ENCODE peak calls at places on chromosomes 2 and 18, in four cellular contexts. K is spleen; N is cardiac fibroblast; Y is CD8-positive, alpha-beta T cell. R is an unnamed sample.

GRCh38 chr2:134917219-134917957 is 1.2 kb upstream of the CCNT2 start:
- DNase-seq in N (no peak), Y (peak), K (peak), R (no peak)

GRCh38 chr2:74513605-74514367 is 464 bp upstream of the TLX2 start:
- DNase-seq in Y (no peak), N (no peak), K (peak), R (no peak)

GRCh38 chr2:135029481-135030134 is 17.6 kb downstream of the MAP3K19 start:
- DNase-seq in N (no peak), K (no peak), Y (no peak), R (no peak)

GRCh38 chr2:38535745-38536506 is 66.8 kb downstream of the HNRNPLL start:
- DNase-seq in Y (peak), K (peak), N (peak), R (peak)

GRCh38 chr2:63692002-63692606 is 103.3 kb downstream of the MDH1 start:
- DNase-seq in N (peak), Y (no peak), K (no peak), R (peak)

GRCh38 chr2:164816046-164816445 is 25.6 kb downstream of the COBLL1 start:
- DNase-seq in Y (no peak), K (no peak), N (no peak), R (no peak)

GRCh38 chr2:197628043-197628500 is 47.3 kb downstream of the RFTN2 start:
- DNase-seq in Y (no peak), N (peak), K (no peak), R (no peak)

GRCh38 chr2:73290049-73290839 is 3.1 kb downstream of the EGR4 start:
- DNase-seq in N (peak), K (no peak), Y (peak), R (peak)

GRCh38 chr2:113273031-113273551 is 5.6 kb downstream of the PAX8 start:
- DNase-seq in Y (no peak), N (no peak), K (no peak), R (peak)

GRCh38 chr2:29657674-29658073 is 263.7 kb downstream of the ALK start:
- DNase-seq in N (no peak), Y (no peak), K (no peak), R (no peak)

GRCh38 chr2:235666240-235666781 is 172.5 kb downstream of the AGAP1 start:
- DNase-seq in K (no peak), Y (peak), N (peak), R (peak)

GRCh38 chr2:121285077-121285449 is at the start of gene TFCP2L1:
- DNase-seq in K (no peak), N (no peak), Y (no peak), R (no peak)

GRCh38 chr2:197024206-197024605 is 97.7 kb upstream of the PGAP1 start:
- DNase-seq in Y (no peak), N (no peak), K (no peak), R (no peak)

GRCh38 chr18:74519320-74520095 is 14.8 kb upstream of the CNDP1 start:
- DNase-seq in N (no peak), Y (no peak), K (peak), R (no peak)

GRCh38 chr18:11327656-11328055 is 178.3 kb upstream of the PIEZO2 start:
- DNase-seq in N (peak), K (no peak), Y (no peak), R (no peak)

GRCh38 chr2:192555740-192556139 is 361.0 kb upstream of the TMEFF2 start:
- DNase-seq in K (no peak), Y (no peak), N (no peak), R (no peak)

GRCh38 chr2:8435608-8436007 is 246.2 kb upstream of the ID2 start:
- DNase-seq in Y (no peak), N (no peak), K (no peak), R (no peak)

GRCh38 chr2:218829868-218830451 is 1.6 kb downstream of the PRKAG3 start:
- DNase-seq in Y (no peak), N (no peak), K (peak), R (no peak)

GRCh38 chr2:174662459-174662858 is 64.9 kb upstream of the WIPF1 start:
- DNase-seq in K (no peak), N (peak), Y (no peak), R (peak)

GRCh38 chr18:28032177-28032576 is 144.8 kb downstream of the CDH2 start:
- DNase-seq in N (peak), K (no peak), Y (no peak), R (no peak)

GRCh38 chr18:75132471-75132870 is 76.5 kb downstream of the PTGR3 start:
- DNase-seq in K (peak), N (no peak), Y (no peak), R (no peak)

GRCh38 chr18:54845788-54846187 is 17.5 kb downstream of the RAB27B start:
- DNase-seq in K (no peak), Y (no peak), N (peak), R (peak)

GRCh38 chr2:184556639-184557038 is 41.7 kb upstream of the ZNF804A start:
- DNase-seq in Y (no peak), K (no peak), N (no peak), R (no peak)

GRCh38 chr2:150716186-150716585 is 228.7 kb upstream of the RND3 start:
- DNase-seq in N (peak), Y (no peak), K (no peak), R (peak)

GRCh38 chr2:39855856-39856255 is 76.8 kb upstream of the THUMPD2 start:
- DNase-seq in K (no peak), N (no peak), Y (no peak), R (no peak)

GRCh38 chr2:168601739-168602138 is 145.7 kb downstream of the CERS6 start:
- DNase-seq in N (no peak), Y (no peak), K (no peak), R (peak)

GRCh38 chr2:12448846-12449480 is 267.8 kb upstream of the TRIB2 start:
- DNase-seq in N (peak), K (no peak), Y (no peak), R (no peak)

GRCh38 chr2:210913461-210913860 is 357.1 kb downstream of the CPS1 start:
- DNase-seq in N (no peak), K (no peak), Y (no peak), R (no peak)

GRCh38 chr2:234665304-234665703 is 168.4 kb upstream of the ARL4C start:
- DNase-seq in N (no peak), Y (no peak), K (no peak), R (no peak)

GRCh38 chr18:70985948-70986347 is 697.1 kb downstream of the SOCS6 start:
- DNase-seq in K (no peak), N (no peak), Y (no peak), R (no peak)

GRCh38 chr2:157443795-157444642 is at the start of gene CYTIP:
- DNase-seq in K (peak), N (no peak), Y (peak), R (no peak)

GRCh38 chr2:197969391-197969893 is 165.0 kb downstream of the PLCL1 start:
- DNase-seq in N (peak), K (no peak), Y (no peak), R (no peak)

GRCh38 chr2:186780701-186781316 is 68.2 kb downstream of the ZSWIM2 start:
- DNase-seq in Y (no peak), K (no peak), N (peak), R (peak)

GRCh38 chr2:73101626-73102256 is 11.0 kb downstream of the RAB11FIP5 start:
- DNase-seq in K (peak), N (peak), Y (no peak), R (no peak)

GRCh38 chr2:40512246-40512645 is 60.4 kb upstream of the SLC8A1 start:
- DNase-seq in Y (no peak), N (no peak), K (no peak), R (peak)

GRCh38 chr2:204681412-204681811 is 136.1 kb downstream of the PARD3B start:
- DNase-seq in N (peak), Y (no peak), K (no peak), R (peak)

GRCh38 chr2:15819576-15820282 is 120.6 kb upstream of the MYCN start:
- DNase-seq in K (no peak), N (no peak), Y (no peak), R (no peak)
- TF ChIP-seq CTCF in K (no peak), N (no peak), Y (no peak), R (no peak)

DNA sequence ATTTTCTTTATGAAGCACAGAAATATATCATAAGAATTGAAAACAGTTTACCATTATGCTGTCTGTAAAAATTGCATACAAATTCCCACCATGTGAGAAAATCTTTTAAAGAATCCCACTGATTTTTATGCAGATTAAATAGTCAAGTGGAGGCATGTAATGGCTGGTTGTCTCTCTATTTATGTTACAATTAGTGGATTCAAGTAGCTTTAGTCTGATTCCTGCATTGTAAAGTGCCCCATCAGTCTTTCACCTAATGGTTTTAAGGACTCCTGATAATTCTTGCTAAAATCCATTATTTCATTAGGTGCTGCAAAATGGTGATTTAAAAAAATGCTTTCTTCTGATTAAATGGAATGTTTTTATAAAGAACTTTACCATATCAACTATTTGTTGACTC is 148.4 kb upstream of the MYO3B start:
- DNase-seq in N (no peak), Y (no peak), K (no peak), R (no peak)
- H3K4me3 ChIP-seq in N (no peak), Y (no peak), K (no peak), R (no peak)

DNA sequence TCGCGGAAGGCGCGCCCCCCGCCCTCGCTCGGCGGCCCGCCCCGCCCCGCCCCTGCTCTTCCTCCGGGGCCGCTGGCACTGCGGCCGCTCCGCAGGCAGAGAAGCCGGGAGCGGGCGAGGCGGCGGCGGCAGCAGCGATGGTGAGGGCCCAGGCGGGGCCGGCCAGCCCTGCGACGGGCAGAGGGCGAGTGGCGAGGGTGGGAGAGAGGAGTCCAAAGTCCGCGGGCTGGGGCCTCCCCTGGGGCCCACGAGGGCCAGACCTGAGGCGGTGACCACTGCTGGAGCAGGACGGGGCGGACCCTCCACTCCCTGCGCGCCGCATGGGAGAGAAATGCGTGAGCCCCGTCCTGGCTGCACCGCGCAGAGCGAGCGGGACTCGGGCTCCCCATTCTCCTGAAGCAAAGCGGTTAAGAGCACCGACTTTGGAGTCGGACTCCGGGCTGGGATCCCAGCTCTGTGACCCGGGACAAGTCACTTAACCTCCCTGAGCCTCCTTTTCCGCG is at the start of gene VAMP5:
- DNase-seq in Y (no peak), N (peak), K (peak), R (peak)
- TF ChIP-seq CTCF in Y (no peak), N (no peak), K (no peak), R (no peak)

GRCh38 chr18:21896732-21897336 is 156.2 kb downstream of the MIB1 start:
- DNase-seq in N (peak), K (no peak), Y (no peak), R (no peak)
- H3K4me3 ChIP-seq in N (no peak), K (peak), Y (no peak), R (no peak)

R was measured in fibroblast of villous mesenchyme.